ENCODE peak calls at places on chromosomes 7 and 10, in eight cellular contexts. R is GM12878, A is SK-N-SH, M is HepG2, H is HCT116, L is endothelial cell of umbilical vein, O is K562, P is H1. Z is an unnamed sample.

GRCh38 chr7:142025896-142026295 is 30.2 kb downstream of the MGAM start:
- DNase-seq in R (no peak), A (no peak), M (no peak), H (no peak), L (no peak), O (no peak), P (no peak), Z (no peak)

GRCh38 chr7:893686-894085 is 17.3 kb downstream of the GET4 start:
- DNase-seq in R (no peak), A (no peak), M (no peak), H (no peak), L (no peak), O (no peak), P (no peak), Z (no peak)

GRCh38 chr7:2864999-2865670 is 21.0 kb upstream of the GNA12 start:
- DNase-seq in R (no peak), A (peak; percentile 92), M (peak; percentile 59), H (peak; percentile 48), L (peak; percentile 66), O (peak; percentile 77), P (peak; percentile 90), Z (peak; percentile 63)

GRCh38 chr10:80599424-80599847 is 61.7 kb downstream of the SH2D4B start:
- DNase-seq in R (peak; percentile 57), A (peak; percentile 58), M (peak; percentile 20), H (peak; percentile 59), L (peak; percentile 62), O (peak; percentile 82), P (peak; percentile 79), Z (peak; percentile 22)

GRCh38 chr7:2022021-2022409 is 210.7 kb downstream of the MAD1L1 start:
- DNase-seq in R (no peak), A (no peak), M (no peak), H (no peak), L (no peak), O (no peak), P (no peak), Z (no peak)

GRCh38 chr10:90227259-90227658 is 525.9 kb downstream of the KIF20B start:
- DNase-seq in R (no peak), A (no peak), M (no peak), H (peak; percentile 99), L (peak; percentile 88), O (no peak), P (no peak), Z (no peak)

GRCh38 chr7:45920543-45921380 is at the start of gene IGFBP3:
- DNase-seq in R (no peak), A (peak; percentile 90), M (no peak), H (no peak), L (peak; percentile 54), O (no peak), P (peak; percentile 76), Z (no peak)

GRCh38 chr7:98541101-98541500 is 76.0 kb upstream of the NPTX2 start:
- DNase-seq in R (no peak), A (no peak), M (no peak), H (no peak), L (no peak), O (no peak), P (no peak), Z (no peak)

GRCh38 chr10:7035111-7035761 is 375.6 kb downstream of the SFMBT2 start:
- DNase-seq in R (no peak), A (no peak), M (no peak), H (no peak), L (no peak), O (no peak), P (no peak), Z (no peak)

GRCh38 chr10:79387974-79388850 is 40.9 kb downstream of the PPIF start:
- DNase-seq in R (no peak), A (peak; percentile 27), M (no peak), H (no peak), L (no peak), O (peak; percentile 56), P (peak; percentile 27), Z (no peak)

GRCh38 chr7:83517026-83517700 is 131.8 kb downstream of the SEMA3E start:
- DNase-seq in R (no peak), A (no peak), M (no peak), H (no peak), L (no peak), O (no peak), P (no peak), Z (no peak)

GRCh38 chr7:151834281-151835035 is 42.5 kb downstream of the PRKAG2 start:
- DNase-seq in R (no peak), A (no peak), M (no peak), H (no peak), L (no peak), O (no peak), P (no peak), Z (no peak)

GRCh38 chr10:72309290-72310240 is 35.8 kb downstream of the DDIT4 start:
- DNase-seq in R (no peak), A (no peak), M (no peak), H (no peak), L (no peak), O (no peak), P (no peak), Z (no peak)

GRCh38 chr7:93011351-93012294 is 106.2 kb downstream of the SAMD9 start:
- DNase-seq in R (no peak), A (no peak), M (no peak), H (no peak), L (peak; percentile 94), O (no peak), P (no peak), Z (no peak)

GRCh38 chr7:139328375-139328774 is 12.8 kb upstream of the FMC1 start:
- DNase-seq in R (no peak), A (no peak), M (no peak), H (no peak), L (no peak), O (no peak), P (no peak), Z (no peak)

GRCh38 chr7:27433581-27433980 is 191.0 kb downstream of the EVX1 start:
- DNase-seq in R (no peak), A (no peak), M (no peak), H (no peak), L (no peak), O (no peak), P (no peak), Z (no peak)
- TF ChIP-seq POLR2AphosphoS5 in R (no peak), A (no peak), M (no peak), H (no peak), L (no peak), O (no peak), P (no peak), Z (no peak)

GRCh38 chr7:30147785-30148184 is 13.0 kb downstream of the MTURN start:
- DNase-seq in R (no peak), A (no peak), M (no peak), H (no peak), L (no peak), O (no peak), P (no peak), Z (no peak)

GRCh38 chr7:30148426-30148825 is 13.6 kb downstream of the MTURN start:
- DNase-seq in R (no peak), A (no peak), M (no peak), H (no peak), L (no peak), O (no peak), P (no peak), Z (no peak)

GRCh38 chr7:30145521-30145920 is 10.7 kb downstream of the MTURN start:
- DNase-seq in R (no peak), A (no peak), M (no peak), H (no peak), L (no peak), O (no peak), P (no peak), Z (no peak)

GRCh38 chr7:30146127-30146612 is 11.4 kb downstream of the MTURN start:
- DNase-seq in R (no peak), A (peak; percentile 73), M (no peak), H (no peak), L (no peak), O (peak; percentile 87), P (no peak), Z (no peak)

GRCh38 chr7:30147223-30147622 is 12.4 kb downstream of the MTURN start:
- DNase-seq in R (no peak), A (no peak), M (no peak), H (no peak), L (no peak), O (no peak), P (no peak), Z (no peak)
- H3K9ac ChIP-seq in R (no peak overlapping the region), A (no peak overlapping the region), M (no peak overlapping the region), H (no peak overlapping the region), L (no peak overlapping the region), O (peak overlapping the region; percentile 42), P (no peak overlapping the region), Z (no peak overlapping the region)

GRCh38 chr10:71184402-71184801 is 28.0 kb upstream of the UNC5B start:
- DNase-seq in R (no peak), A (no peak), M (no peak), H (no peak), L (no peak), O (no peak), P (no peak), Z (no peak)

GRCh38 chr10:71187197-71187596 is 25.2 kb upstream of the UNC5B start:
- DNase-seq in R (no peak), A (no peak), M (no peak), H (no peak), L (no peak), O (no peak), P (no peak), Z (no peak)

GRCh38 chr10:71185209-71185608 is 27.2 kb upstream of the UNC5B start:
- DNase-seq in R (no peak), A (no peak), M (no peak), H (no peak), L (no peak), O (no peak), P (no peak), Z (no peak)

GRCh38 chr10:71188201-71188600 is 24.2 kb upstream of the UNC5B start:
- DNase-seq in R (no peak), A (no peak), M (no peak), H (no peak), L (no peak), O (no peak), P (no peak), Z (no peak)

DNA sequence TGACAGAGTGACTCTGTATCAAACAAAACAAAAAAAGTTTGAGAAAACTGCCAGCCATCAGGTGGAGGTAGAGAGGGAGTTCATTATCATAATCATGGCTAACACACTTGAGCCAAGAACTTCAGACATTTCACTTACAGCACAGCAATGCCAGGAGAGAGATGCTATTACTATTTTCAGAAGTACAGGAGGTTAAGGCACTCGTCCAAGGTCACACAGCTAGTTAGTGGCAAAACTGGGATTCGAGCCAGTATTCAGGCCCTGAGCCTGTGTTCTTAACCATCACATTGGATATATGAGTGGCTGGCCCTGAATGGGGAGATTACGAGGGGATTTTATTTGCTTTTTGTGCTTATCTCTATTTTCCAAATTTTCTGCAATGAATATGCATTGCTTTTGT is 24.8 kb upstream of the UNC5B start:
- DNase-seq in R (no peak), A (no peak), M (no peak), H (no peak), L (peak; percentile 20), O (no peak), P (no peak), Z (no peak)
- TF ChIP-seq POLR2AphosphoS5 in R (no peak), A (no peak), M (no peak), H (no peak), L (no peak), O (no peak), P (no peak), Z (no peak)

DNA sequence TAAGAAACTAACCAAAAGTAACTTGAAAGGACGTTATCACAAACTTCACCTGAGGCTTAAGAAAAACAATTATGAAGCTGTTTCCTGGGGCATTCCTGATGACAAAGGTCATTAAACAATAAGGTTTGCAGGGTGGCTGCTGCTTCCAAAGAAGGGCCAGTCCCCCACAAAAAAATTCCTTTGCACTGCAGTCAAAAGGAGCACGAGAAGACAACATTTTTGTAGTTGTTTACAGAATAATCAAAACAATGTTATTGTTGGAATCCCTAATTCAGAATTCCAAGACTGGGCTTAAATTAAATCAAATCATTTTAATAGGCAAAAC is 398 bp upstream of the USP54 start:
- DNase-seq in R (no peak), A (no peak), M (peak; percentile 45), H (no peak), L (no peak), O (no peak), P (no peak), Z (no peak)
- H3K9ac ChIP-seq in R (peak overlapping the region; percentile 14), A (peak overlapping the region; percentile 44), M (peak overlapping the region; percentile 71), H (peak overlapping the region; percentile 36), L (peak overlapping the region; percentile 44), O (peak overlapping the region; percentile 35), P (peak overlapping the region; percentile 14), Z (peak overlapping the region; percentile 55)